ENCODE peak calls at places on chromosomes 4 and X, in seven cellular contexts. One of them, this sample, is unnamed.

GRCh38 chrX:102966701-102967100 is 29.6 kb downstream of the RAB40AL start:
- DNase-seq in AG04449: no peak
- DNase-seq in neural progenitor cell: no peak
- DNase-seq in HFF-Myc: no peak
- DNase-seq in astrocyte of the spinal cord: no peak
- DNase-seq in A549: no peak
- DNase-seq in IMR-90: peak; percentile 29
- DNase-seq in this sample: no peak

GRCh38 chr4:16764622-16765021 is 133.8 kb downstream of the LDB2 start:
- DNase-seq in AG04449: no peak
- DNase-seq in neural progenitor cell: peak; percentile 26
- DNase-seq in HFF-Myc: no peak
- DNase-seq in astrocyte of the spinal cord: peak; percentile 37
- DNase-seq in A549: peak; percentile 0
- DNase-seq in IMR-90: peak; percentile 29
- DNase-seq in this sample: peak; percentile 13

GRCh38 chr4:7226993-7227392 is 34.7 kb downstream of the SORCS2 start:
- DNase-seq in AG04449: no peak
- DNase-seq in neural progenitor cell: no peak
- DNase-seq in HFF-Myc: no peak
- DNase-seq in astrocyte of the spinal cord: no peak
- DNase-seq in A549: no peak
- DNase-seq in IMR-90: no peak
- DNase-seq in this sample: no peak

GRCh38 chr4:22625301-22625700 is 67.4 kb upstream of the GBA3 start:
- DNase-seq in AG04449: no peak
- DNase-seq in neural progenitor cell: peak; percentile 27
- DNase-seq in HFF-Myc: no peak
- DNase-seq in astrocyte of the spinal cord: no peak
- DNase-seq in A549: no peak
- DNase-seq in IMR-90: no peak
- DNase-seq in this sample: no peak

GRCh38 chrX:39000802-39001201 is 199.5 kb downstream of the MID1IP1 start:
- DNase-seq in AG04449: no peak
- DNase-seq in neural progenitor cell: no peak
- DNase-seq in HFF-Myc: peak; percentile 61
- DNase-seq in astrocyte of the spinal cord: no peak
- DNase-seq in A549: no peak
- DNase-seq in IMR-90: peak; percentile 37
- DNase-seq in this sample: no peak

GRCh38 chr4:39913466-39913865 is 64.2 kb downstream of the PDS5A start:
- DNase-seq in AG04449: no peak
- DNase-seq in neural progenitor cell: no peak
- DNase-seq in HFF-Myc: no peak
- DNase-seq in astrocyte of the spinal cord: no peak
- DNase-seq in A549: no peak
- DNase-seq in IMR-90: no peak
- DNase-seq in this sample: no peak

GRCh38 chr4:48275247-48275646 is 5.6 kb upstream of the TEC start:
- DNase-seq in AG04449: no peak
- DNase-seq in neural progenitor cell: peak; percentile 12
- DNase-seq in HFF-Myc: no peak
- DNase-seq in astrocyte of the spinal cord: no peak
- DNase-seq in A549: peak; percentile 53
- DNase-seq in IMR-90: peak; percentile 35
- DNase-seq in this sample: peak; percentile 57

GRCh38 chrX:108366644-108367406 is 71.4 kb downstream of the COL4A6 start:
- DNase-seq in AG04449: no peak
- DNase-seq in neural progenitor cell: peak; percentile 41
- DNase-seq in HFF-Myc: no peak
- DNase-seq in astrocyte of the spinal cord: no peak
- DNase-seq in A549: no peak
- DNase-seq in IMR-90: no peak
- DNase-seq in this sample: no peak

GRCh38 chr4:25439913-25440477 is 62.9 kb downstream of the ANAPC4 start:
- DNase-seq in AG04449: peak; percentile 14
- DNase-seq in neural progenitor cell: peak; percentile 80
- DNase-seq in HFF-Myc: peak; percentile 56
- DNase-seq in astrocyte of the spinal cord: peak; percentile 71
- DNase-seq in A549: peak; percentile 58
- DNase-seq in IMR-90: peak; percentile 68
- DNase-seq in this sample: peak; percentile 77

GRCh38 chr4:8192748-8193738 is 6.0 kb upstream of the SH3TC1 start:
- DNase-seq in AG04449: no peak
- DNase-seq in neural progenitor cell: no peak
- DNase-seq in HFF-Myc: no peak
- DNase-seq in astrocyte of the spinal cord: peak; percentile 50
- DNase-seq in A549: peak; percentile 76
- DNase-seq in IMR-90: peak; percentile 28
- DNase-seq in this sample: peak; percentile 76

GRCh38 chrX:22527302-22527701 is 254.6 kb downstream of the CBLL2 start:
- DNase-seq in AG04449: no peak
- DNase-seq in neural progenitor cell: no peak
- DNase-seq in HFF-Myc: no peak
- DNase-seq in astrocyte of the spinal cord: no peak
- DNase-seq in A549: no peak
- DNase-seq in IMR-90: no peak
- DNase-seq in this sample: no peak

GRCh38 chr4:15065516-15065915 is 63.2 kb downstream of the CPEB2 start:
- DNase-seq in AG04449: no peak
- DNase-seq in neural progenitor cell: no peak
- DNase-seq in HFF-Myc: no peak
- DNase-seq in astrocyte of the spinal cord: no peak
- DNase-seq in A549: no peak
- DNase-seq in IMR-90: no peak
- DNase-seq in this sample: peak; percentile 15

GRCh38 chr4:6250235-6250983 is 19.2 kb upstream of the WFS1 start:
- DNase-seq in AG04449: no peak
- DNase-seq in neural progenitor cell: peak; percentile 82
- DNase-seq in HFF-Myc: no peak
- DNase-seq in astrocyte of the spinal cord: peak; percentile 65
- DNase-seq in A549: peak; percentile 62
- DNase-seq in IMR-90: peak; percentile 59
- DNase-seq in this sample: peak; percentile 74

GRCh38 chrX:99914676-99915075 is 495.4 kb downstream of the PCDH19 start:
- DNase-seq in AG04449: no peak
- DNase-seq in neural progenitor cell: no peak
- DNase-seq in HFF-Myc: no peak
- DNase-seq in astrocyte of the spinal cord: no peak
- DNase-seq in A549: peak; percentile 13
- DNase-seq in IMR-90: no peak
- DNase-seq in this sample: peak; percentile 34

GRCh38 chr4:86441175-86441960 is 81.5 kb upstream of the MAPK10 start:
- DNase-seq in AG04449: no peak
- DNase-seq in neural progenitor cell: peak; percentile 68
- DNase-seq in HFF-Myc: no peak
- DNase-seq in astrocyte of the spinal cord: no peak
- DNase-seq in A549: peak; percentile 69
- DNase-seq in IMR-90: peak; percentile 23
- DNase-seq in this sample: peak; percentile 67

GRCh38 chrX:145727476-145727875 is 90.2 kb upstream of the SLITRK2 start:
- DNase-seq in AG04449: no peak
- DNase-seq in neural progenitor cell: peak; percentile 8
- DNase-seq in HFF-Myc: no peak
- DNase-seq in astrocyte of the spinal cord: no peak
- DNase-seq in A549: no peak
- DNase-seq in IMR-90: no peak
- DNase-seq in this sample: no peak

GRCh38 chr4:160319868-160320260 is 1217.0 kb downstream of the RAPGEF2 start:
- DNase-seq in AG04449: no peak
- DNase-seq in neural progenitor cell: no peak
- DNase-seq in HFF-Myc: no peak
- DNase-seq in astrocyte of the spinal cord: no peak
- DNase-seq in A549: peak; percentile 74
- DNase-seq in IMR-90: no peak
- DNase-seq in this sample: peak; percentile 44

GRCh38 chr4:10066704-10067651 is 45.7 kb upstream of the SLC2A9 start:
- DNase-seq in AG04449: no peak
- DNase-seq in neural progenitor cell: no peak
- DNase-seq in HFF-Myc: no peak
- DNase-seq in astrocyte of the spinal cord: no peak
- DNase-seq in A549: no peak
- DNase-seq in IMR-90: no peak
- DNase-seq in this sample: no peak

GRCh38 chr4:139704915-139705485 is 39.4 kb downstream of the MGST2 start:
- DNase-seq in AG04449: no peak
- DNase-seq in neural progenitor cell: no peak
- DNase-seq in HFF-Myc: no peak
- DNase-seq in astrocyte of the spinal cord: no peak
- DNase-seq in A549: peak; percentile 41
- DNase-seq in IMR-90: peak; percentile 42
- DNase-seq in this sample: peak; percentile 16

GRCh38 chrX:17703201-17703600 is 34.1 kb upstream of the SCML1 start:
- DNase-seq in AG04449: no peak
- DNase-seq in neural progenitor cell: no peak
- DNase-seq in HFF-Myc: no peak
- DNase-seq in astrocyte of the spinal cord: no peak
- DNase-seq in A549: peak; percentile 8
- DNase-seq in IMR-90: no peak
- DNase-seq in this sample: no peak

GRCh38 chr4:139509727-139510410 is 46.1 kb downstream of the SETD7 start:
- DNase-seq in AG04449: no peak
- DNase-seq in neural progenitor cell: peak; percentile 59
- DNase-seq in HFF-Myc: no peak
- DNase-seq in astrocyte of the spinal cord: no peak
- DNase-seq in A549: peak; percentile 29
- DNase-seq in IMR-90: no peak
- DNase-seq in this sample: peak; percentile 29

GRCh38 chr4:42315231-42315630 is 82.1 kb upstream of the SHISA3 start:
- DNase-seq in AG04449: no peak
- DNase-seq in neural progenitor cell: no peak
- DNase-seq in HFF-Myc: no peak
- DNase-seq in astrocyte of the spinal cord: no peak
- DNase-seq in A549: no peak
- DNase-seq in IMR-90: no peak
- DNase-seq in this sample: no peak

GRCh38 chrX:65643046-65643785 is 24.2 kb upstream of the MSN start:
- DNase-seq in AG04449: peak; percentile 3
- DNase-seq in neural progenitor cell: no peak
- DNase-seq in HFF-Myc: no peak
- DNase-seq in astrocyte of the spinal cord: peak; percentile 52
- DNase-seq in A549: peak; percentile 70
- DNase-seq in IMR-90: peak; percentile 10
- DNase-seq in this sample: peak; percentile 84

GRCh38 chrX:111010151-111010550 is 85.8 kb upstream of the PAK3 start:
- DNase-seq in AG04449: no peak
- DNase-seq in neural progenitor cell: no peak
- DNase-seq in HFF-Myc: no peak
- DNase-seq in astrocyte of the spinal cord: no peak
- DNase-seq in A549: no peak
- DNase-seq in IMR-90: no peak
- DNase-seq in this sample: no peak

GRCh38 chr4:41070516-41071281 is 143.6 kb downstream of the APBB2 start:
- DNase-seq in AG04449: no peak
- DNase-seq in neural progenitor cell: no peak
- DNase-seq in HFF-Myc: no peak
- DNase-seq in astrocyte of the spinal cord: no peak
- DNase-seq in A549: no peak
- DNase-seq in IMR-90: peak; percentile 9
- DNase-seq in this sample: no peak
- TF ChIP-seq CTCF in AG04449: no peak
- TF ChIP-seq CTCF in neural progenitor cell: no peak
- TF ChIP-seq CTCF in HFF-Myc: no peak
- TF ChIP-seq CTCF in astrocyte of the spinal cord: no peak
- TF ChIP-seq CTCF in A549: no peak
- TF ChIP-seq CTCF in IMR-90: no peak
- TF ChIP-seq CTCF in this sample: no peak

GRCh38 chrX:136866337-136867095 is 14.0 kb downstream of the RBMX start:
- DNase-seq in AG04449: no peak
- DNase-seq in neural progenitor cell: no peak
- DNase-seq in HFF-Myc: no peak
- DNase-seq in astrocyte of the spinal cord: no peak
- DNase-seq in A549: peak; percentile 12
- DNase-seq in IMR-90: no peak
- DNase-seq in this sample: no peak
- TF ChIP-seq CTCF in AG04449: no peak
- TF ChIP-seq CTCF in neural progenitor cell: no peak
- TF ChIP-seq CTCF in HFF-Myc: no peak
- TF ChIP-seq CTCF in astrocyte of the spinal cord: no peak
- TF ChIP-seq CTCF in A549: no peak
- TF ChIP-seq CTCF in IMR-90: no peak
- TF ChIP-seq CTCF in this sample: no peak

DNA sequence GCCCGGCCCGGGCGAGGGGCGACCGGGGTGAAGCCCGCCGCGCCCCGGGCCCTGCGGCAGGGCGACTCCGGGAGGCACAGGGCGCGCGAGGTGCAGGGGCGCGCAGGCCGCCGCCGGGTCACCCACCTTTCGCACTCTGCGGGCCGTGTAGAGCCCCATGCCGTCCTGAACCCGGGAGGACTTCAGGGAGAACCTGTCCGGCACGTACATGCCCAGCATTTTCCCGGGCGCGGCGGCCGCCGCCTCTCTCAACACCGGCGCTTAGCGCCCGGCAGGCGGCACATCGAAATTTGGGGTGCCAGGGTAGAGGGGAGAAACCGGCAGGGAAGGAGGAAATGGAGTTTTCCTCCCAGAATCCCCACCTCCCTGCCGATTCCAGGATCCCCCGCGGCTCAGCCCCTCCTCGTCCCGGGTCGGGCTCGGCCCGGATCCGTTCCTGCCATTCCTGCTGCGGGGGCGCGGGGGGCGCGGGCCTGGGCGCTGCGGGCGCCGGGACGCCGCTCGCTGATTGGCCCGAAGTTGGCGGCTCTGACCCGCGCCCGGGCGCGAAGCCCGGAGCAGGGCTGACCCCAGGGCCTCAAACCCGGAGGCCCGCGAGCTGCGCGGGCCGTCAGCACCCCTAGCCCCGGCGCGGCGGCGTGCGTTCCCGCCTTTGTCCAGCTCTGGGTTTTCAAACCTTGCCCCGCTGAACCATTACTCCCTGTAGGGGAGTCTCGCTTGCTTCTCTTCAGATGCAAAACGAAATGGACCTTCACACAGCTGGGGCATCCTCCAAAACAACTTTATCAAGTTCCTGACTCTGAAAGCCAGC is at the start of gene PRDM5:
- DNase-seq in AG04449: no peak
- DNase-seq in neural progenitor cell: peak; percentile 82
- DNase-seq in HFF-Myc: no peak
- DNase-seq in astrocyte of the spinal cord: peak; percentile 65
- DNase-seq in A549: peak; percentile 47
- DNase-seq in IMR-90: peak; percentile 40
- DNase-seq in this sample: peak; percentile 40
- TF ChIP-seq CTCF in AG04449: peak; percentile 24
- TF ChIP-seq CTCF in neural progenitor cell: peak; percentile 31
- TF ChIP-seq CTCF in HFF-Myc: no peak
- TF ChIP-seq CTCF in astrocyte of the spinal cord: peak; percentile 12
- TF ChIP-seq CTCF in A549: no peak
- TF ChIP-seq CTCF in IMR-90: no peak
- TF ChIP-seq CTCF in this sample: no peak

GRCh38 chr4:13299343-13299742 is 184.8 kb downstream of the RAB28 start:
- DNase-seq in AG04449: no peak
- DNase-seq in neural progenitor cell: no peak
- DNase-seq in HFF-Myc: no peak
- DNase-seq in astrocyte of the spinal cord: no peak
- DNase-seq in A549: no peak
- DNase-seq in IMR-90: no peak
- DNase-seq in this sample: no peak

GRCh38 chr4:13294961-13295605 is 189.1 kb downstream of the RAB28 start:
- DNase-seq in AG04449: no peak
- DNase-seq in neural progenitor cell: no peak
- DNase-seq in HFF-Myc: no peak
- DNase-seq in astrocyte of the spinal cord: no peak
- DNase-seq in A549: no peak
- DNase-seq in IMR-90: no peak
- DNase-seq in this sample: no peak

GRCh38 chr4:13302876-13303275 is 181.3 kb downstream of the RAB28 start:
- DNase-seq in AG04449: no peak
- DNase-seq in neural progenitor cell: no peak
- DNase-seq in HFF-Myc: peak; percentile 66
- DNase-seq in astrocyte of the spinal cord: no peak
- DNase-seq in A549: no peak
- DNase-seq in IMR-90: no peak
- DNase-seq in this sample: no peak

GRCh38 chr4:13298655-13299054 is 185.5 kb downstream of the RAB28 start:
- DNase-seq in AG04449: no peak
- DNase-seq in neural progenitor cell: no peak
- DNase-seq in HFF-Myc: no peak
- DNase-seq in astrocyte of the spinal cord: peak; percentile 15
- DNase-seq in A549: no peak
- DNase-seq in IMR-90: peak; percentile 17
- DNase-seq in this sample: no peak
- TF ChIP-seq CTCF in AG04449: no peak
- TF ChIP-seq CTCF in neural progenitor cell: no peak
- TF ChIP-seq CTCF in HFF-Myc: no peak
- TF ChIP-seq CTCF in astrocyte of the spinal cord: no peak
- TF ChIP-seq CTCF in A549: no peak
- TF ChIP-seq CTCF in IMR-90: no peak
- TF ChIP-seq CTCF in this sample: no peak

This sample was measured in MCF 10A.